ENCODE peak calls at places on chromosomes 6 and 20, in ten cellular contexts. One of them, this sample, is unnamed.

GRCh38 chr6:7085911-7086310 is 21.9 kb upstream of the RREB1 start:
- DNase-seq in NCI-H1105 treated with DMSO at 0.1 percent for 48 hours: peak; percentile 70
- DNase-seq in mucosa of gallbladder: no peak
- DNase-seq in fibroblast of the aortic adventitia: no peak
- DNase-seq in SJCRH30: peak; percentile 49
- DNase-seq in activated T-helper 1 cell treated with anti-CD3 and anti-CD28 coated beads, Interleukin-2, amount 50 U/mL, for 16 hours: no peak
- DNase-seq in activated CD4-positive, alpha-beta T cell treated with anti-CD3 and anti-CD28 coated beads, Interleukin-2, amount 10 ng/mL, durations not matched to agents 7 days and 5 days: no peak
- DNase-seq in dorsolateral prefrontal cortex: no peak
- DNase-seq in NCI-H1694: peak; percentile 90
- DNase-seq in ascending aorta: no peak
- DNase-seq in this sample: no peak

GRCh38 chr6:16564430-16564829 is 196.8 kb downstream of the ATXN1 start:
- DNase-seq in ascending aorta: no peak
- DNase-seq in mucosa of gallbladder: no peak
- DNase-seq in SJCRH30: no peak
- DNase-seq in NCI-H1694: no peak
- DNase-seq in dorsolateral prefrontal cortex: no peak
- DNase-seq in activated CD4-positive, alpha-beta T cell treated with anti-CD3 and anti-CD28 coated beads, Interleukin-2, amount 10 ng/mL, durations not matched to agents 7 days and 5 days: no peak
- DNase-seq in activated T-helper 1 cell treated with anti-CD3 and anti-CD28 coated beads, Interleukin-2, amount 50 U/mL, for 16 hours: no peak
- DNase-seq in NCI-H1105 treated with DMSO at 0.1 percent for 48 hours: no peak
- DNase-seq in fibroblast of the aortic adventitia: no peak
- DNase-seq in this sample: no peak

GRCh38 chr20:57959018-57959417 is 249.2 kb upstream of the PMEPA1 start:
- DNase-seq in activated CD4-positive, alpha-beta T cell treated with anti-CD3 and anti-CD28 coated beads, Interleukin-2, amount 10 ng/mL, durations not matched to agents 7 days and 5 days: no peak
- DNase-seq in fibroblast of the aortic adventitia: no peak
- DNase-seq in activated T-helper 1 cell treated with anti-CD3 and anti-CD28 coated beads, Interleukin-2, amount 50 U/mL, for 16 hours: no peak
- DNase-seq in SJCRH30: no peak
- DNase-seq in NCI-H1105 treated with DMSO at 0.1 percent for 48 hours: no peak
- DNase-seq in NCI-H1694: no peak
- DNase-seq in mucosa of gallbladder: peak; percentile 52
- DNase-seq in ascending aorta: no peak
- DNase-seq in dorsolateral prefrontal cortex: no peak
- DNase-seq in this sample: no peak

GRCh38 chr6:150755524-150755923 is 110.0 kb upstream of the MTHFD1L start:
- DNase-seq in NCI-H1105 treated with DMSO at 0.1 percent for 48 hours: no peak
- DNase-seq in fibroblast of the aortic adventitia: no peak
- DNase-seq in activated CD4-positive, alpha-beta T cell treated with anti-CD3 and anti-CD28 coated beads, Interleukin-2, amount 10 ng/mL, durations not matched to agents 7 days and 5 days: no peak
- DNase-seq in dorsolateral prefrontal cortex: no peak
- DNase-seq in mucosa of gallbladder: no peak
- DNase-seq in SJCRH30: no peak
- DNase-seq in ascending aorta: no peak
- DNase-seq in NCI-H1694: no peak
- DNase-seq in activated T-helper 1 cell treated with anti-CD3 and anti-CD28 coated beads, Interleukin-2, amount 50 U/mL, for 16 hours: no peak
- DNase-seq in this sample: no peak

GRCh38 chr6:21000391-21000801 is 466.1 kb downstream of the CDKAL1 start:
- DNase-seq in mucosa of gallbladder: no peak
- DNase-seq in activated T-helper 1 cell treated with anti-CD3 and anti-CD28 coated beads, Interleukin-2, amount 50 U/mL, for 16 hours: no peak
- DNase-seq in dorsolateral prefrontal cortex: no peak
- DNase-seq in activated CD4-positive, alpha-beta T cell treated with anti-CD3 and anti-CD28 coated beads, Interleukin-2, amount 10 ng/mL, durations not matched to agents 7 days and 5 days: no peak
- DNase-seq in fibroblast of the aortic adventitia: peak; percentile 30
- DNase-seq in NCI-H1105 treated with DMSO at 0.1 percent for 48 hours: no peak
- DNase-seq in ascending aorta: no peak
- DNase-seq in SJCRH30: no peak
- DNase-seq in NCI-H1694: no peak
- DNase-seq in this sample: no peak

GRCh38 chr6:18363746-18364145 is 23.4 kb upstream of the RNF144B start:
- DNase-seq in activated T-helper 1 cell treated with anti-CD3 and anti-CD28 coated beads, Interleukin-2, amount 50 U/mL, for 16 hours: no peak
- DNase-seq in activated CD4-positive, alpha-beta T cell treated with anti-CD3 and anti-CD28 coated beads, Interleukin-2, amount 10 ng/mL, durations not matched to agents 7 days and 5 days: no peak
- DNase-seq in NCI-H1694: no peak
- DNase-seq in SJCRH30: no peak
- DNase-seq in ascending aorta: no peak
- DNase-seq in NCI-H1105 treated with DMSO at 0.1 percent for 48 hours: no peak
- DNase-seq in fibroblast of the aortic adventitia: no peak
- DNase-seq in dorsolateral prefrontal cortex: no peak
- DNase-seq in mucosa of gallbladder: no peak
- DNase-seq in this sample: no peak

GRCh38 chr6:132320007-132320406 is 81.3 kb downstream of the MOXD1 start:
- DNase-seq in fibroblast of the aortic adventitia: peak; percentile 81
- DNase-seq in dorsolateral prefrontal cortex: no peak
- DNase-seq in SJCRH30: no peak
- DNase-seq in activated T-helper 1 cell treated with anti-CD3 and anti-CD28 coated beads, Interleukin-2, amount 50 U/mL, for 16 hours: no peak
- DNase-seq in mucosa of gallbladder: no peak
- DNase-seq in NCI-H1105 treated with DMSO at 0.1 percent for 48 hours: no peak
- DNase-seq in ascending aorta: no peak
- DNase-seq in NCI-H1694: no peak
- DNase-seq in activated CD4-positive, alpha-beta T cell treated with anti-CD3 and anti-CD28 coated beads, Interleukin-2, amount 10 ng/mL, durations not matched to agents 7 days and 5 days: no peak
- DNase-seq in this sample: no peak

GRCh38 chr6:99606670-99607415 is at the start of gene PRDM13:
- DNase-seq in activated T-helper 1 cell treated with anti-CD3 and anti-CD28 coated beads, Interleukin-2, amount 50 U/mL, for 16 hours: no peak
- DNase-seq in NCI-H1105 treated with DMSO at 0.1 percent for 48 hours: peak; percentile 8
- DNase-seq in NCI-H1694: no peak
- DNase-seq in fibroblast of the aortic adventitia: no peak
- DNase-seq in activated CD4-positive, alpha-beta T cell treated with anti-CD3 and anti-CD28 coated beads, Interleukin-2, amount 10 ng/mL, durations not matched to agents 7 days and 5 days: no peak
- DNase-seq in dorsolateral prefrontal cortex: no peak
- DNase-seq in ascending aorta: no peak
- DNase-seq in SJCRH30: no peak
- DNase-seq in mucosa of gallbladder: no peak
- DNase-seq in this sample: no peak

GRCh38 chr6:154888426-154888825 is 106.7 kb upstream of the TIAM2 start:
- DNase-seq in dorsolateral prefrontal cortex: no peak
- DNase-seq in NCI-H1694: no peak
- DNase-seq in fibroblast of the aortic adventitia: no peak
- DNase-seq in ascending aorta: no peak
- DNase-seq in activated CD4-positive, alpha-beta T cell treated with anti-CD3 and anti-CD28 coated beads, Interleukin-2, amount 10 ng/mL, durations not matched to agents 7 days and 5 days: no peak
- DNase-seq in SJCRH30: no peak
- DNase-seq in mucosa of gallbladder: no peak
- DNase-seq in NCI-H1105 treated with DMSO at 0.1 percent for 48 hours: no peak
- DNase-seq in activated T-helper 1 cell treated with anti-CD3 and anti-CD28 coated beads, Interleukin-2, amount 50 U/mL, for 16 hours: no peak
- DNase-seq in this sample: no peak

GRCh38 chr6:41733707-41734665 is 1.4 kb downstream of the TFEB start:
- DNase-seq in activated T-helper 1 cell treated with anti-CD3 and anti-CD28 coated beads, Interleukin-2, amount 50 U/mL, for 16 hours: peak; percentile 21
- DNase-seq in fibroblast of the aortic adventitia: peak; percentile 46
- DNase-seq in NCI-H1694: peak; percentile 32
- DNase-seq in mucosa of gallbladder: peak; percentile 62
- DNase-seq in ascending aorta: peak; percentile 83
- DNase-seq in dorsolateral prefrontal cortex: peak; percentile 88
- DNase-seq in NCI-H1105 treated with DMSO at 0.1 percent for 48 hours: peak; percentile 59
- DNase-seq in SJCRH30: peak; percentile 84
- DNase-seq in activated CD4-positive, alpha-beta T cell treated with anti-CD3 and anti-CD28 coated beads, Interleukin-2, amount 10 ng/mL, durations not matched to agents 7 days and 5 days: peak; percentile 67
- DNase-seq in this sample: no peak

GRCh38 chr6:138765896-138766487 is 7.6 kb upstream of the CCDC28A start:
- DNase-seq in activated CD4-positive, alpha-beta T cell treated with anti-CD3 and anti-CD28 coated beads, Interleukin-2, amount 10 ng/mL, durations not matched to agents 7 days and 5 days: no peak
- DNase-seq in SJCRH30: peak; percentile 50
- DNase-seq in NCI-H1105 treated with DMSO at 0.1 percent for 48 hours: peak; percentile 55
- DNase-seq in fibroblast of the aortic adventitia: peak; percentile 68
- DNase-seq in activated T-helper 1 cell treated with anti-CD3 and anti-CD28 coated beads, Interleukin-2, amount 50 U/mL, for 16 hours: no peak
- DNase-seq in NCI-H1694: peak; percentile 43
- DNase-seq in mucosa of gallbladder: no peak
- DNase-seq in ascending aorta: no peak
- DNase-seq in dorsolateral prefrontal cortex: no peak
- DNase-seq in this sample: no peak

GRCh38 chr6:110053395-110054240 is 75.5 kb downstream of the GPR6 start:
- DNase-seq in SJCRH30: peak; percentile 71
- DNase-seq in dorsolateral prefrontal cortex: no peak
- DNase-seq in activated T-helper 1 cell treated with anti-CD3 and anti-CD28 coated beads, Interleukin-2, amount 50 U/mL, for 16 hours: no peak
- DNase-seq in NCI-H1105 treated with DMSO at 0.1 percent for 48 hours: peak; percentile 67
- DNase-seq in NCI-H1694: peak; percentile 56
- DNase-seq in fibroblast of the aortic adventitia: peak; percentile 77
- DNase-seq in mucosa of gallbladder: peak; percentile 21
- DNase-seq in ascending aorta: no peak
- DNase-seq in activated CD4-positive, alpha-beta T cell treated with anti-CD3 and anti-CD28 coated beads, Interleukin-2, amount 10 ng/mL, durations not matched to agents 7 days and 5 days: peak; percentile 20
- DNase-seq in this sample: no peak